ENCODE peak calls at places on chromosomes 2 and 18, in nine cellular contexts. L is tibial nerve; Y is left lung; B is activated CD8-positive, alpha-beta memory T cell treated with anti-CD3 and anti-CD28 coated beads for 24 hours; U is A172; X is foreskin fibroblast; A is adrenal gland; P is hippocampal formation; G is HTR-8/SVneo. O is an unnamed sample.

GRCh38 chr2:237617305-237617982 is 9.9 kb upstream of the LRRFIP1 start:
- DNase-seq in L (no peak), P (no peak), X (no peak), G (no peak), A (no peak), B (no peak), U (no peak), Y (no peak), O (no peak)

GRCh38 chr2:152054593-152054992 is 44.3 kb downstream of the CACNB4 start:
- DNase-seq in X (peak; percentile 79), Y (no peak), B (no peak), G (peak; percentile 20), P (no peak), U (peak; percentile 89), A (no peak), L (no peak), O (no peak)

GRCh38 chr2:177573120-177573519 is 180.5 kb downstream of the AGPS start:
- DNase-seq in L (no peak), Y (no peak), B (no peak), U (no peak), A (no peak), G (no peak), X (peak; percentile 10), P (no peak), O (no peak)

GRCh38 chr18:79903787-79904356 is 47.6 kb downstream of the SLC66A2 start:
- DNase-seq in X (no peak), L (no peak), B (peak; percentile 46), G (no peak), Y (peak; percentile 20), U (no peak), P (no peak), A (no peak), O (no peak)

GRCh38 chr2:49832555-49832954 is 678.2 kb upstream of the FSHR start:
- DNase-seq in Y (no peak), U (no peak), A (no peak), L (no peak), B (no peak), P (no peak), X (no peak), G (no peak), O (no peak)

GRCh38 chr2:44935854-44936185 is 5.7 kb upstream of the SIX3 start:
- DNase-seq in G (no peak), Y (no peak), P (no peak), A (no peak), L (no peak), X (no peak), U (no peak), B (no peak), O (no peak)

GRCh38 chr2:159108178-159108893 is 139.9 kb downstream of the TANC1 start:
- DNase-seq in P (no peak), U (no peak), X (no peak), Y (no peak), B (no peak), L (no peak), A (no peak), G (no peak), O (peak; percentile 86)

GRCh38 chr18:75206637-75207297 is 2.2 kb downstream of the PTGR3 start:
- DNase-seq in B (no peak), P (no peak), A (no peak), U (no peak), G (no peak), Y (no peak), L (no peak), X (no peak), O (no peak)

GRCh38 chr2:67790622-67791021 is 272.2 kb downstream of the C1D start:
- DNase-seq in U (peak; percentile 57), L (no peak), B (no peak), P (no peak), X (peak; percentile 92), A (no peak), Y (no peak), G (peak; percentile 13), O (no peak)

GRCh38 chr2:233936089-233936488 is 18.9 kb downstream of the TRPM8 start:
- DNase-seq in G (no peak), P (no peak), Y (no peak), A (no peak), U (peak; percentile 50), L (no peak), B (no peak), X (no peak), O (no peak)

GRCh38 chr18:42442661-42443060 is 487.6 kb downstream of the PIK3C3 start:
- DNase-seq in U (no peak), Y (no peak), X (no peak), P (no peak), B (no peak), A (no peak), L (no peak), G (no peak), O (no peak)

GRCh38 chr2:79638943-79639342 is 126.1 kb downstream of the CTNNA2 start:
- DNase-seq in A (no peak), X (no peak), G (no peak), P (no peak), L (no peak), B (no peak), Y (no peak), U (no peak), O (no peak)

GRCh38 chr2:147588191-147588590 is 256.6 kb upstream of the ACVR2A start:
- DNase-seq in Y (no peak), L (no peak), A (no peak), P (no peak), U (peak; percentile 40), B (no peak), G (peak; percentile 18), X (peak; percentile 16), O (no peak)

GRCh38 chr2:25586726-25587144 is 86.6 kb downstream of the DTNB start:
- DNase-seq in A (no peak), L (no peak), G (no peak), U (no peak), Y (no peak), X (peak; percentile 56), P (peak; percentile 28), B (no peak), O (peak; percentile 35)

GRCh38 chr2:113791697-113792590 is 35.5 kb upstream of the SLC35F5 start:
- DNase-seq in L (no peak), P (no peak), G (no peak), A (no peak), U (no peak), X (no peak), Y (no peak), B (no peak), O (no peak)

GRCh38 chr2:20365249-20365817 is 14.7 kb upstream of the PUM2 start:
- DNase-seq in X (peak; percentile 82), G (peak; percentile 54), Y (no peak), P (no peak), U (peak; percentile 39), A (no peak), B (peak; percentile 60), L (no peak), O (no peak)

GRCh38 chr2:54955674-54956391 is 94.4 kb downstream of the RTN4 start:
- DNase-seq in P (no peak), U (no peak), G (no peak), X (no peak), L (no peak), A (no peak), Y (no peak), B (no peak), O (no peak)

GRCh38 chr2:219249203-219249980 is 3.7 kb upstream of the TUBA4B start:
- DNase-seq in A (peak; percentile 87), X (peak; percentile 91), L (peak; percentile 35), Y (peak; percentile 88), U (peak; percentile 94), P (peak; percentile 53), B (no peak), G (no peak), O (peak; percentile 70)

GRCh38 chr18:49431563-49431962 is 28.9 kb downstream of the DYM start:
- DNase-seq in X (no peak), P (no peak), Y (no peak), A (no peak), L (no peak), G (no peak), B (no peak), U (no peak), O (no peak)

GRCh38 chr2:144999040-144999875 is 479.3 kb upstream of the ZEB2 start:
- DNase-seq in G (no peak), L (no peak), B (no peak), P (no peak), A (no peak), U (no peak), X (no peak), Y (no peak), O (no peak)

GRCh38 chr2:80073134-80073561 is 231.4 kb downstream of the LRRTM1 start:
- DNase-seq in U (peak; percentile 62), Y (no peak), G (peak; percentile 43), A (peak; percentile 39), P (peak; percentile 12), L (no peak), X (peak; percentile 86), B (peak; percentile 53), O (peak; percentile 42)

GRCh38 chr18:52869349-52869923 is 529.4 kb downstream of the DCC start:
- DNase-seq in G (no peak), U (no peak), L (no peak), A (no peak), X (no peak), B (no peak), Y (no peak), P (no peak), O (no peak)

GRCh38 chr2:26430826-26431225 is 29.1 kb downstream of the DRC1 start:
- DNase-seq in L (no peak), U (no peak), P (no peak), G (no peak), A (no peak), X (peak; percentile 44), Y (no peak), B (no peak), O (no peak)

GRCh38 chr2:37781028-37781427 is 109.6 kb upstream of the CDC42EP3 start:
- DNase-seq in B (no peak), X (peak; percentile 87), G (peak; percentile 54), Y (no peak), U (peak; percentile 85), A (no peak), L (no peak), P (no peak), O (no peak)

GRCh38 chr18:23956483-23956882 is 58.1 kb upstream of the TTC39C start:
- DNase-seq in A (no peak), X (no peak), L (no peak), P (no peak), G (no peak), U (no peak), Y (no peak), B (no peak), O (no peak)

GRCh38 chr2:215680605-215681598 is 245.0 kb upstream of the FN1 start:
- DNase-seq in B (no peak), G (peak; percentile 22), Y (peak; percentile 54), U (peak; percentile 74), X (peak; percentile 81), L (no peak), P (no peak), A (peak; percentile 15), O (no peak)

GRCh38 chr18:75086494-75087034 is 122.4 kb downstream of the PTGR3 start:
- DNase-seq in L (no peak), X (no peak), A (no peak), U (no peak), G (no peak), Y (no peak), P (no peak), B (peak; percentile 17), O (no peak)

GRCh38 chr2:40271066-40271465 is 180.8 kb downstream of the SLC8A1 start:
- DNase-seq in P (no peak), G (no peak), X (no peak), Y (no peak), A (no peak), U (no peak), L (no peak), B (no peak), O (no peak)

GRCh38 chr18:27428120-27428519 is 243.0 kb upstream of the CHST9 start:
- DNase-seq in X (no peak), A (no peak), U (no peak), P (no peak), B (no peak), Y (no peak), G (no peak), L (no peak), O (no peak)

GRCh38 chr2:185522472-185522871 is 216.1 kb upstream of the FSIP2 start:
- DNase-seq in B (no peak), L (no peak), U (no peak), A (no peak), X (no peak), Y (no peak), G (no peak), P (no peak), O (no peak)

GRCh38 chr2:84958135-84959044 is 12.6 kb upstream of the KCMF1 start:
- DNase-seq in P (no peak), Y (peak; percentile 57), B (no peak), G (peak; percentile 87), X (peak; percentile 90), L (no peak), A (no peak), U (peak; percentile 99), O (no peak)

O was measured in dorsolateral prefrontal cortex.